ENCODE peak calls at places on chromosome 2, in four cellular contexts. S, L, E and U are unnamed samples.

GRCh38 chr2:60707750-60708371 is 48.2 kb upstream of the PAPOLG start:
- DNase-seq in E (no peak), S (peak), L (peak), U (peak)

GRCh38 chr2:122028371-122029102 is 273.1 kb downstream of the TSN start:
- DNase-seq in E (no peak), L (peak), S (no peak), U (no peak)

GRCh38 chr2:157971702-157972101 is 95.6 kb upstream of the ACVR1 start:
- DNase-seq in E (no peak), L (no peak), S (peak), U (no peak)

GRCh38 chr2:189865836-189866235 is 81.6 kb downstream of the PMS1 start:
- DNase-seq in E (no peak), L (no peak), S (no peak), U (no peak)

GRCh38 chr2:39516347-39517101 is 79.4 kb upstream of the MAP4K3 start:
- DNase-seq in L (peak), S (peak), E (peak), U (peak)

GRCh38 chr2:241285596-241285995 is 29.9 kb downstream of the HDLBP start:
- DNase-seq in L (no peak), E (no peak), S (no peak), U (no peak)

GRCh38 chr2:178700922-178701342 is 106.3 kb downstream of the TTN start:
- DNase-seq in S (peak), L (peak), E (no peak), U (peak)

GRCh38 chr2:28274911-28275685 is 117.6 kb upstream of the FOSL2 start:
- DNase-seq in E (no peak), L (peak), S (peak), U (no peak)

GRCh38 chr2:238465487-238466241 is 38.9 kb downstream of the ASB1 start:
- DNase-seq in L (no peak), S (no peak), E (no peak), U (no peak)

GRCh38 chr2:9570182-9571060 is 14.8 kb upstream of the ADAM17 start:
- DNase-seq in E (no peak), S (no peak), L (peak), U (no peak)

GRCh38 chr2:79929624-79930023 is 374.9 kb downstream of the LRRTM1 start:
- DNase-seq in L (no peak), S (no peak), E (no peak), U (no peak)

GRCh38 chr2:239113164-239113563 is 265.3 kb downstream of the TWIST2 start:
- DNase-seq in S (no peak), L (no peak), E (peak), U (no peak)

GRCh38 chr2:209472386-209472832 is 48.6 kb downstream of the MAP2 start:
- DNase-seq in E (no peak), S (no peak), L (peak), U (peak)